ENCODE peak calls at places on chromosome X, in ten cellular contexts. I is right lobe of liver; O is pancreas; V is fibroblast of lung; G is left ventricle myocardium inferior; C is neuronal stem cell; P is effector memory CD4-positive, alpha-beta T cell; S is uterus; H is esophagus squamous epithelium; B is breast epithelium. Z is an unnamed sample.

GRCh38 chrX:16745102-16745501 is 25.7 kb downstream of the SYAP1 start:
- DNase-seq in I (no peak), O (no peak), V (no peak), G (no peak), C (no peak), P (no peak), S (no peak), H (no peak), B (no peak), Z (no peak)

GRCh38 chrX:144494069-144494468 is 610.2 kb downstream of the UBE2NL start:
- DNase-seq in I (no peak), O (no peak), V (no peak), G (no peak), C (no peak), P (no peak), S (no peak), H (no peak), B (no peak), Z (no peak)

GRCh38 chrX:1075156-1075555 is 137.3 kb downstream of the CRLF2 start:
- DNase-seq in I (no peak), O (no peak), V (no peak), G (no peak), C (no peak), P (no peak), S (no peak), H (no peak), B (peak; percentile 15), Z (no peak)

GRCh38 chrX:132631579-132632232 is 142.9 kb upstream of the MBNL3 start:
- DNase-seq in I (no peak), O (no peak), V (peak; percentile 17), G (no peak), C (no peak), P (no peak), S (no peak), H (no peak), B (no peak), Z (no peak)

GRCh38 chrX:149982310-149982709 is 44.0 kb upstream of the EOLA2 start:
- DNase-seq in I (no peak), O (no peak), V (peak; percentile 18), G (no peak), C (no peak), P (no peak), S (no peak), H (no peak), B (no peak), Z (no peak)

GRCh38 chrX:44871114-44871645 is 1.8 kb upstream of the KDM6A start:
- DNase-seq in I (peak; percentile 45), O (peak; percentile 41), V (peak; percentile 33), G (no peak), C (no peak), P (no peak), S (no peak), H (no peak), B (no peak), Z (no peak)

GRCh38 chrX:24124227-24124799 is 25.2 kb upstream of the ZFX start:
- DNase-seq in I (no peak), O (no peak), V (no peak), G (no peak), C (no peak), P (no peak), S (no peak), H (no peak), B (no peak), Z (no peak)

GRCh38 chrX:9252182-9252581 is 212.7 kb upstream of the TBL1X start:
- DNase-seq in I (no peak), O (no peak), V (no peak), G (no peak), C (no peak), P (no peak), S (no peak), H (no peak), B (no peak), Z (no peak)

GRCh38 chrX:81120270-81120935 is 81.3 kb downstream of the HMGN5 start:
- DNase-seq in I (no peak), O (no peak), V (no peak), G (no peak), C (no peak), P (no peak), S (no peak), H (no peak), B (no peak), Z (no peak)

GRCh38 chrX:71872542-71873458 is 37.8 kb upstream of the NHSL2 start:
- DNase-seq in I (no peak), O (no peak), V (no peak), G (no peak), C (no peak), P (no peak), S (no peak), H (no peak), B (no peak), Z (no peak)

GRCh38 chrX:153727108-153727931 is 2.7 kb downstream of the ABCD1 start:
- DNase-seq in I (peak; percentile 81), O (peak; percentile 86), V (peak; percentile 24), G (peak; percentile 62), C (no peak), P (no peak), S (peak; percentile 36), H (no peak), B (no peak), Z (peak; percentile 93)
- H3K4me3 ChIP-seq in I (no peak overlapping the region), O (no peak overlapping the region), V (no peak overlapping the region), G (peak overlapping the region; percentile 81), C (no peak overlapping the region), P (peak overlapping the region; percentile 8), S (peak overlapping the region; percentile 21), H (no peak overlapping the region), B (peak overlapping the region; percentile 56), Z (peak overlapping the region; percentile 73)

GRCh38 chrX:34341814-34342213 is 209.7 kb upstream of the FAM47A start:
- DNase-seq in I (peak; percentile 44), O (no peak), V (no peak), G (no peak), C (no peak), P (no peak), S (no peak), H (no peak), B (no peak), Z (no peak)

GRCh38 chrX:34341258-34341657 is 209.1 kb upstream of the FAM47A start:
- DNase-seq in I (no peak), O (no peak), V (no peak), G (no peak), C (no peak), P (no peak), S (no peak), H (no peak), B (no peak), Z (no peak)

GRCh38 chrX:34343001-34343400 is 210.9 kb upstream of the FAM47A start:
- DNase-seq in I (peak; percentile 55), O (no peak), V (no peak), G (no peak), C (no peak), P (no peak), S (no peak), H (no peak), B (no peak), Z (peak; percentile 5)

GRCh38 chrX:34332336-34332735 is 200.2 kb upstream of the FAM47A start:
- DNase-seq in I (no peak), O (no peak), V (no peak), G (no peak), C (no peak), P (no peak), S (no peak), H (no peak), B (no peak), Z (no peak)

DNA sequence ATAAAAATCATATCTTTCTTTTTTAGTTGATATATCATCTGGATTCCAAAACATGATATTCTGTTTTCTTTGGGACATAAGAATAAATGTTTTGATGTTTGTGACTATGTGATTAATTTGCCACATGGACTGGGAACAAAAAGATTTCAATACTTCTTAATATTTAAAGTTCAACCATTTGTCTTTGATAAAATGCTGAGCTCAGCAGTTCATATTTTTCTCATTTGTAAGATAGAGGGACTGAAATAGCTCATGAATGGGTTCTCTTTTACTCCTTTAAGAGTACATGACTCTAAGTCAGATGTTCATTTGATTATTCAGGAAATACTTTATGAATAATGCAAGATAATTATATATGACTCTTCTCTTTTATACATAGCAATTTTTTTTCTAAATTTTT is 205.9 kb upstream of the FAM47A start:
- DNase-seq in I (no peak), O (no peak), V (no peak), G (no peak), C (no peak), P (no peak), S (no peak), H (no peak), B (no peak), Z (no peak)
- H3K9me3 ChIP-seq in I (no peaks in the 10 kb centered on the region), O (no peaks in the 10 kb centered on the region), V (no peaks in the 10 kb centered on the region), G (no peaks in the 10 kb centered on the region), C (no peaks in the 10 kb centered on the region), P (no peaks in the 10 kb centered on the region), S (no peaks in the 10 kb centered on the region), H (no peaks in the 10 kb centered on the region), B (no peaks in the 10 kb centered on the region), Z (no peaks in the 10 kb centered on the region)

GRCh38 chrX:18945488-18945887 is 38.4 kb downstream of the PHKA2 start:
- DNase-seq in I (no peak), O (no peak), V (no peak), G (no peak), C (no peak), P (no peak), S (no peak), H (no peak), B (no peak), Z (no peak)

GRCh38 chrX:18949902-18950301 is 34.0 kb downstream of the PHKA2 start:
- DNase-seq in I (no peak), O (no peak), V (no peak), G (no peak), C (no peak), P (no peak), S (no peak), H (no peak), B (no peak), Z (no peak)

GRCh38 chrX:18944482-18944881 is 39.4 kb downstream of the PHKA2 start:
- DNase-seq in I (no peak), O (no peak), V (no peak), G (no peak), C (no peak), P (no peak), S (no peak), H (no peak), B (no peak), Z (no peak)

GRCh38 chrX:18941896-18942295 is 42.0 kb downstream of the PHKA2 start:
- DNase-seq in I (no peak), O (no peak), V (no peak), G (no peak), C (no peak), P (no peak), S (no peak), H (no peak), B (no peak), Z (no peak)

GRCh38 chrX:18946157-18946556 is 37.8 kb downstream of the PHKA2 start:
- DNase-seq in I (no peak), O (no peak), V (peak; percentile 21), G (no peak), C (no peak), P (no peak), S (no peak), H (no peak), B (no peak), Z (no peak)
- H3K27me3 ChIP-seq in I (no peaks in the 10 kb centered on the region), O (no peaks in the 10 kb centered on the region), V (no peaks in the 10 kb centered on the region), G (no peaks in the 10 kb centered on the region), C (no peaks in the 10 kb centered on the region), P (no peaks in the 10 kb centered on the region), S (no peaks in the 10 kb centered on the region), H (no peaks in the 10 kb centered on the region), B (peaks cover 9% of the 10 kb centered on the region), Z (no peaks in the 10 kb centered on the region)

DNA sequence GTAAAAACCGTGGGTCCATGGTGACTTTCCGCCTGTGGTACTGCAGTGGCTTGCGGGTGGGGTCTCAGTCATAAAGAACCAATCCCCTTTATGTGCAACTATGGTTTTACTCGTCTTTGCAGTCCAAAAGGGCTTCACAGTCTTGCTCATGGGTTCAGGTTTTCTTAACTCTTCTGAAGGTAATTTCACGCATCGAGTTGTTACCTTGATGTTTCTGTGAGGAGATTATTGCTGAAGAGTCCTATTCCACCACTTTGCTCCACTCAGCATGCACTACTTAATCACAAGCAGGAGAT is 41.5 kb downstream of the F8 start:
- DNase-seq in I (no peak), O (no peak), V (no peak), G (no peak), C (no peak), P (no peak), S (no peak), H (no peak), B (no peak), Z (no peak)
- H3K4me3 ChIP-seq in I (no peak overlapping the region), O (peak overlapping the region; percentile 22), V (no peak overlapping the region), G (peak overlapping the region; percentile 56), C (no peak overlapping the region), P (peak overlapping the region; percentile 50), S (no peak overlapping the region), H (no peak overlapping the region), B (peak overlapping the region; percentile 64), Z (peak overlapping the region; percentile 34)

Z was measured in MG63.